ENCODE peak calls at places on chromosomes 7 and 10, in four cellular contexts. One of them, this sample, is unnamed.

GRCh38 chr10:127715782-127716378 is 21.1 kb upstream of the FOXI2 start:
- DNase-seq in kidney epithelial cell: no peak
- DNase-seq in AG20443: no peak
- DNase-seq in activated T-cell treated with anti-CD3 and anti-CD28 coated beads for 48 hours: no peak
- DNase-seq in this sample: no peak

GRCh38 chr7:27727058-27727457 is 12.9 kb upstream of the TAX1BP1 start:
- DNase-seq in kidney epithelial cell: no peak
- DNase-seq in AG20443: no peak
- DNase-seq in activated T-cell treated with anti-CD3 and anti-CD28 coated beads for 48 hours: no peak
- DNase-seq in this sample: no peak

GRCh38 chr7:74371381-74372059 is 82.2 kb upstream of the GTF2IRD1 start:
- DNase-seq in kidney epithelial cell: no peak
- DNase-seq in AG20443: no peak
- DNase-seq in activated T-cell treated with anti-CD3 and anti-CD28 coated beads for 48 hours: no peak
- DNase-seq in this sample: no peak

GRCh38 chr7:5590596-5591546 is 167.2 kb upstream of the TNRC18 start:
- DNase-seq in kidney epithelial cell: no peak
- DNase-seq in AG20443: peak
- DNase-seq in activated T-cell treated with anti-CD3 and anti-CD28 coated beads for 48 hours: no peak
- DNase-seq in this sample: no peak

GRCh38 chr7:148722340-148723165 is 23.9 kb downstream of the CUL1 start:
- DNase-seq in kidney epithelial cell: no peak
- DNase-seq in AG20443: no peak
- DNase-seq in activated T-cell treated with anti-CD3 and anti-CD28 coated beads for 48 hours: no peak
- DNase-seq in this sample: no peak

GRCh38 chr10:115129752-115130151 is 36.6 kb downstream of the ATRNL1 start:
- DNase-seq in kidney epithelial cell: no peak
- DNase-seq in AG20443: peak
- DNase-seq in activated T-cell treated with anti-CD3 and anti-CD28 coated beads for 48 hours: no peak
- DNase-seq in this sample: peak

GRCh38 chr7:29247962-29248236 is 53.3 kb downstream of the CHN2 start:
- DNase-seq in kidney epithelial cell: no peak
- DNase-seq in AG20443: no peak
- DNase-seq in activated T-cell treated with anti-CD3 and anti-CD28 coated beads for 48 hours: no peak
- DNase-seq in this sample: no peak

GRCh38 chr7:46169384-46169755 is 248.3 kb upstream of the IGFBP3 start:
- DNase-seq in kidney epithelial cell: no peak
- DNase-seq in AG20443: no peak
- DNase-seq in activated T-cell treated with anti-CD3 and anti-CD28 coated beads for 48 hours: no peak
- DNase-seq in this sample: no peak

GRCh38 chr7:103348452-103348851 is 1.0 kb downstream of the PSMC2 start:
- DNase-seq in kidney epithelial cell: no peak
- DNase-seq in AG20443: no peak
- DNase-seq in activated T-cell treated with anti-CD3 and anti-CD28 coated beads for 48 hours: no peak
- DNase-seq in this sample: no peak

GRCh38 chr7:95845007-95845406 is 72.7 kb downstream of the DYNC1I1 start:
- DNase-seq in kidney epithelial cell: no peak
- DNase-seq in AG20443: no peak
- DNase-seq in activated T-cell treated with anti-CD3 and anti-CD28 coated beads for 48 hours: no peak
- DNase-seq in this sample: no peak

GRCh38 chr7:17912536-17913235 is 27.6 kb downstream of the SNX13 start:
- DNase-seq in kidney epithelial cell: no peak
- DNase-seq in AG20443: peak
- DNase-seq in activated T-cell treated with anti-CD3 and anti-CD28 coated beads for 48 hours: no peak
- DNase-seq in this sample: no peak

GRCh38 chr7:157596471-157596870 is 259.7 kb downstream of the DNAJB6 start:
- DNase-seq in kidney epithelial cell: no peak
- DNase-seq in AG20443: no peak
- DNase-seq in activated T-cell treated with anti-CD3 and anti-CD28 coated beads for 48 hours: no peak
- DNase-seq in this sample: no peak

GRCh38 chr7:138345567-138345966 is 114.5 kb upstream of the TRIM24 start:
- DNase-seq in kidney epithelial cell: no peak
- DNase-seq in AG20443: no peak
- DNase-seq in activated T-cell treated with anti-CD3 and anti-CD28 coated beads for 48 hours: no peak
- DNase-seq in this sample: no peak

GRCh38 chr7:69787736-69788431 is 189.6 kb downstream of the AUTS2 start:
- DNase-seq in kidney epithelial cell: no peak
- DNase-seq in AG20443: no peak
- DNase-seq in activated T-cell treated with anti-CD3 and anti-CD28 coated beads for 48 hours: no peak
- DNase-seq in this sample: no peak

GRCh38 chr10:123800299-123800698 is 91.3 kb downstream of the CPXM2 start:
- DNase-seq in kidney epithelial cell: no peak
- DNase-seq in AG20443: peak
- DNase-seq in activated T-cell treated with anti-CD3 and anti-CD28 coated beads for 48 hours: no peak
- DNase-seq in this sample: no peak

GRCh38 chr7:108073305-108074070 is 56.7 kb downstream of the LAMB4 start:
- DNase-seq in kidney epithelial cell: no peak
- DNase-seq in AG20443: no peak
- DNase-seq in activated T-cell treated with anti-CD3 and anti-CD28 coated beads for 48 hours: no peak
- DNase-seq in this sample: no peak